ENCODE peak calls at places on chromosomes 12 and 14, in eight cellular contexts. One of them, this sample, is unnamed. For H3K4me1, the result is how much of the 10 kb centered on the place peaks cover.

GRCh38 chr12:82625523-82625922 is 61.2 kb upstream of the TMTC2 start:
- DNase-seq in esophagus squamous epithelium: no peak
- DNase-seq in thyroid gland: no peak
- DNase-seq in stomach: no peak
- DNase-seq in A549: no peak
- DNase-seq in testis: no peak
- DNase-seq in uterus: no peak
- DNase-seq in sigmoid colon: no peak
- DNase-seq in this sample: no peak

GRCh38 chr12:75378354-75378753 is 12.5 kb upstream of the GLIPR1L2 start:
- DNase-seq in stomach: no peak
- DNase-seq in A549: no peak
- DNase-seq in testis: no peak
- DNase-seq in sigmoid colon: no peak
- DNase-seq in uterus: no peak
- DNase-seq in esophagus squamous epithelium: no peak
- DNase-seq in thyroid gland: no peak
- DNase-seq in this sample: no peak

GRCh38 chr12:107684990-107685359 is 624 bp upstream of the PWP1 start:
- DNase-seq in testis: peak
- DNase-seq in sigmoid colon: no peak
- DNase-seq in uterus: no peak
- DNase-seq in esophagus squamous epithelium: no peak
- DNase-seq in thyroid gland: peak
- DNase-seq in stomach: no peak
- DNase-seq in A549: peak
- DNase-seq in this sample: no peak

GRCh38 chr12:56914724-56915123 is 19.5 kb downstream of the SDR9C7 start:
- DNase-seq in uterus: no peak
- DNase-seq in thyroid gland: no peak
- DNase-seq in esophagus squamous epithelium: no peak
- DNase-seq in testis: no peak
- DNase-seq in sigmoid colon: no peak
- DNase-seq in A549: no peak
- DNase-seq in stomach: no peak
- DNase-seq in this sample: no peak

GRCh38 chr12:52041695-52042123 is 9.5 kb upstream of the NR4A1 start:
- DNase-seq in esophagus squamous epithelium: no peak
- DNase-seq in testis: peak
- DNase-seq in A549: peak
- DNase-seq in stomach: peak
- DNase-seq in thyroid gland: peak
- DNase-seq in sigmoid colon: peak
- DNase-seq in uterus: no peak
- DNase-seq in this sample: no peak

GRCh38 chr12:39012870-39013269 is 107.5 kb upstream of the CPNE8 start:
- DNase-seq in stomach: no peak
- DNase-seq in sigmoid colon: no peak
- DNase-seq in uterus: no peak
- DNase-seq in esophagus squamous epithelium: no peak
- DNase-seq in A549: no peak
- DNase-seq in thyroid gland: no peak
- DNase-seq in testis: no peak
- DNase-seq in this sample: no peak

GRCh38 chr12:54033980-54034783 is 1.3 kb downstream of the HOXC5 start:
- DNase-seq in esophagus squamous epithelium: no peak
- DNase-seq in thyroid gland: no peak
- DNase-seq in sigmoid colon: no peak
- DNase-seq in testis: no peak
- DNase-seq in uterus: no peak
- DNase-seq in A549: no peak
- DNase-seq in stomach: no peak
- DNase-seq in this sample: no peak

GRCh38 chr14:45699451-45699850 is 446.4 kb upstream of the MIS18BP1 start:
- DNase-seq in A549: no peak
- DNase-seq in stomach: no peak
- DNase-seq in thyroid gland: no peak
- DNase-seq in sigmoid colon: no peak
- DNase-seq in testis: no peak
- DNase-seq in uterus: no peak
- DNase-seq in esophagus squamous epithelium: no peak
- DNase-seq in this sample: no peak

GRCh38 chr14:53542692-53543091 is 389.6 kb upstream of the DDHD1 start:
- DNase-seq in A549: peak
- DNase-seq in uterus: peak
- DNase-seq in thyroid gland: peak
- DNase-seq in stomach: no peak
- DNase-seq in testis: peak
- DNase-seq in sigmoid colon: no peak
- DNase-seq in esophagus squamous epithelium: no peak
- DNase-seq in this sample: no peak

GRCh38 chr12:24232531-24232930 is 283.1 kb upstream of the SOX5 start:
- DNase-seq in testis: no peak
- DNase-seq in stomach: no peak
- DNase-seq in thyroid gland: no peak
- DNase-seq in esophagus squamous epithelium: no peak
- DNase-seq in A549: no peak
- DNase-seq in sigmoid colon: no peak
- DNase-seq in uterus: no peak
- DNase-seq in this sample: no peak

GRCh38 chr14:21724115-21724973 is 50.7 kb upstream of the OR4E1 start:
- DNase-seq in A549: no peak
- DNase-seq in testis: no peak
- DNase-seq in uterus: no peak
- DNase-seq in sigmoid colon: no peak
- DNase-seq in thyroid gland: no peak
- DNase-seq in stomach: no peak
- DNase-seq in esophagus squamous epithelium: no peak
- DNase-seq in this sample: no peak

GRCh38 chr14:104383088-104383805 is 196.3 kb upstream of the C14orf180 start:
- DNase-seq in stomach: no peak
- DNase-seq in uterus: no peak
- DNase-seq in esophagus squamous epithelium: no peak
- DNase-seq in thyroid gland: no peak
- DNase-seq in testis: no peak
- DNase-seq in sigmoid colon: peak
- DNase-seq in A549: no peak
- DNase-seq in this sample: no peak

GRCh38 chr14:26856832-26857508 is 259.1 kb upstream of the NOVA1 start:
- DNase-seq in stomach: no peak
- DNase-seq in thyroid gland: no peak
- DNase-seq in testis: no peak
- DNase-seq in A549: no peak
- DNase-seq in esophagus squamous epithelium: no peak
- DNase-seq in sigmoid colon: no peak
- DNase-seq in uterus: no peak
- DNase-seq in this sample: no peak

GRCh38 chr12:132429122-132429931 is 60.6 kb upstream of the FBRSL1 start:
- DNase-seq in esophagus squamous epithelium: no peak
- DNase-seq in uterus: no peak
- DNase-seq in testis: no peak
- DNase-seq in sigmoid colon: no peak
- DNase-seq in stomach: peak
- DNase-seq in thyroid gland: peak
- DNase-seq in A549: no peak
- DNase-seq in this sample: no peak

GRCh38 chr14:39974036-39974435 is 541.8 kb upstream of the FBXO33 start:
- DNase-seq in A549: no peak
- DNase-seq in esophagus squamous epithelium: no peak
- DNase-seq in stomach: no peak
- DNase-seq in sigmoid colon: no peak
- DNase-seq in testis: no peak
- DNase-seq in thyroid gland: no peak
- DNase-seq in uterus: no peak
- DNase-seq in this sample: no peak

GRCh38 chr12:54277823-54278276 is 2.1 kb downstream of the CBX5 start:
- DNase-seq in testis: no peak
- DNase-seq in sigmoid colon: no peak
- DNase-seq in uterus: no peak
- DNase-seq in esophagus squamous epithelium: no peak
- DNase-seq in stomach: no peak
- DNase-seq in thyroid gland: no peak
- DNase-seq in A549: no peak
- DNase-seq in this sample: no peak

GRCh38 chr12:124474709-124475108 is 92.7 kb downstream of the NCOR2 start:
- DNase-seq in sigmoid colon: peak
- DNase-seq in thyroid gland: no peak
- DNase-seq in testis: peak
- DNase-seq in A549: no peak
- DNase-seq in uterus: no peak
- DNase-seq in esophagus squamous epithelium: no peak
- DNase-seq in stomach: no peak
- DNase-seq in this sample: no peak

GRCh38 chr14:104135121-104135903 is 3.1 kb upstream of the KIF26A start:
- DNase-seq in thyroid gland: peak
- DNase-seq in A549: peak
- DNase-seq in testis: no peak
- DNase-seq in stomach: no peak
- DNase-seq in sigmoid colon: no peak
- DNase-seq in esophagus squamous epithelium: no peak
- DNase-seq in uterus: no peak
- DNase-seq in this sample: no peak

GRCh38 chr14:77541905-77542304 is 43.3 kb upstream of the ISM2 start:
- DNase-seq in thyroid gland: no peak
- DNase-seq in esophagus squamous epithelium: no peak
- DNase-seq in testis: no peak
- DNase-seq in sigmoid colon: no peak
- DNase-seq in A549: no peak
- DNase-seq in stomach: no peak
- DNase-seq in uterus: no peak
- DNase-seq in this sample: no peak

GRCh38 chr12:109721276-109721675 is 7.7 kb downstream of the FAM222A start:
- DNase-seq in stomach: peak
- DNase-seq in testis: peak
- DNase-seq in A549: no peak
- DNase-seq in esophagus squamous epithelium: no peak
- DNase-seq in thyroid gland: no peak
- DNase-seq in uterus: no peak
- DNase-seq in sigmoid colon: no peak
- DNase-seq in this sample: no peak

GRCh38 chr12:120996133-120996746 is 17.9 kb downstream of the HNF1A start:
- DNase-seq in esophagus squamous epithelium: no peak
- DNase-seq in sigmoid colon: no peak
- DNase-seq in testis: no peak
- DNase-seq in A549: no peak
- DNase-seq in stomach: no peak
- DNase-seq in thyroid gland: no peak
- DNase-seq in uterus: no peak
- DNase-seq in this sample: no peak

GRCh38 chr14:55291480-55292081 is 20.4 kb downstream of the FBXO34 start:
- DNase-seq in stomach: no peak
- DNase-seq in testis: no peak
- DNase-seq in sigmoid colon: no peak
- DNase-seq in thyroid gland: no peak
- DNase-seq in uterus: no peak
- DNase-seq in esophagus squamous epithelium: no peak
- DNase-seq in A549: no peak
- DNase-seq in this sample: no peak

GRCh38 chr14:55285048-55285652 is 13.9 kb downstream of the FBXO34 start:
- DNase-seq in uterus: no peak
- DNase-seq in A549: no peak
- DNase-seq in sigmoid colon: no peak
- DNase-seq in testis: no peak
- DNase-seq in thyroid gland: peak
- DNase-seq in esophagus squamous epithelium: no peak
- DNase-seq in stomach: no peak
- DNase-seq in this sample: no peak

DNA sequence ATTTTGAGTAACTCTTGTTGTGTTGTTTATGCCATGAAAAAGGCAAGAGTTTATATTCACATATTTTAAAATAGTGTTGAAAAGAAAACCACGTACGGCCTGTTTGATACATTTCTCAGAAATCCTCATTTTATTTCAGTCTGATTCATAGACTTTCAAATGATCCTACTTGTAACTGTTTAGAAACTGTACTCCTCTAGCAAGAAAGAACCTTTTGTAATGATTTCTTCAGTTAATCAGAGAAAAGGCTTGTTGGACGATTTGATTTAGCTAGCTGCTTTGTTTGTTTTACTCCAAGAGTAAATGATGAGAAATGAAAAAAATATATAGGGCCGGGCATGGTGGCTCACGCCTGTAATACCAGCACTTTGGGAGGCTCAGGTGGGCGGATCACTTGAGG is 17.2 kb downstream of the FBXO34 start:
- DNase-seq in uterus: no peak
- DNase-seq in sigmoid colon: no peak
- DNase-seq in thyroid gland: no peak
- DNase-seq in stomach: no peak
- DNase-seq in A549: no peak
- DNase-seq in esophagus squamous epithelium: no peak
- DNase-seq in testis: no peak
- DNase-seq in this sample: no peak
- H3K27ac ChIP-seq in uterus: no peak
- H3K27ac ChIP-seq in sigmoid colon: no peak
- H3K27ac ChIP-seq in thyroid gland: peak
- H3K27ac ChIP-seq in stomach: no peak
- H3K27ac ChIP-seq in A549: no peak
- H3K27ac ChIP-seq in esophagus squamous epithelium: no peak
- H3K27ac ChIP-seq in testis: peak
- H3K27ac ChIP-seq in this sample: no peak

GRCh38 chr12:18340796-18341195 is 79.5 kb downstream of the PIK3C2G start:
- DNase-seq in stomach: no peak
- DNase-seq in testis: no peak
- DNase-seq in uterus: no peak
- DNase-seq in esophagus squamous epithelium: no peak
- DNase-seq in A549: no peak
- DNase-seq in sigmoid colon: no peak
- DNase-seq in thyroid gland: no peak
- DNase-seq in this sample: no peak
- H3K4me1 ChIP-seq in stomach: under half
- H3K4me1 ChIP-seq in testis: under half
- H3K4me1 ChIP-seq in uterus: under half
- H3K4me1 ChIP-seq in esophagus squamous epithelium: under half
- H3K4me1 ChIP-seq in A549: under half
- H3K4me1 ChIP-seq in sigmoid colon: under half
- H3K4me1 ChIP-seq in thyroid gland: under half
- H3K4me1 ChIP-seq in this sample: under half

DNA sequence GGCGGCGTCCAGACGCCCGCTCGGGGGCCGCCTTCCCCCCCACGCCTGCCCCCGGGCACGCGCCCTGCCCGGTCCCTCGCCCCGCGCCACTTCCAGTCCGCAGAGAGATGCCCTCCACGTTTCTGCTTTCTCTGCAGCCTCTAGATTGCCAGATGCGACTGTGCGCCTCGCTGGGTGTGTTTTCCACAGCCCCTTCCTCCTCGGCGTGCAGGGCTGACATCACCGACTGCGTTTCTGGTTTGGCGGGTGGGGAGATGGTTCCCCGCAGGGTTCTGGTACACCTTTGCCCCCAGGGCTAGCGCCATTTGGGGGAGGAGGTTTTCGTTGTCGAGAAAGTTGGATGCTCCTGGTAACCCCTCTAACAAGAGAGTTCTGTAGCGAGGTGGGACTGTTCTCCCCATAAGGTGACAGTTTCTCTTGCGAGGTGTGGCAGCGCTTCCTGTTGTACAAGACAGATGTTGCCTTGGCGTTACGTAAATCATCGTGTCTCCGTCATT is 1.5 kb downstream of the CALM1 start:
- DNase-seq in sigmoid colon: peak
- DNase-seq in testis: peak
- DNase-seq in esophagus squamous epithelium: no peak
- DNase-seq in thyroid gland: peak
- DNase-seq in A549: peak
- DNase-seq in uterus: peak
- DNase-seq in stomach: peak
- DNase-seq in this sample: no peak
- TF ChIP-seq POLR2A in sigmoid colon: no peak
- TF ChIP-seq POLR2A in testis: no peak
- TF ChIP-seq POLR2A in esophagus squamous epithelium: no peak
- TF ChIP-seq POLR2A in thyroid gland: no peak
- TF ChIP-seq POLR2A in A549: no peak
- TF ChIP-seq POLR2A in uterus: no peak
- TF ChIP-seq POLR2A in stomach: no peak
- TF ChIP-seq POLR2A in this sample: no peak

GRCh38 chr12:69062838-69063237 is 129.9 kb upstream of the CPM start:
- DNase-seq in sigmoid colon: no peak
- DNase-seq in testis: no peak
- DNase-seq in stomach: no peak
- DNase-seq in uterus: no peak
- DNase-seq in A549: no peak
- DNase-seq in esophagus squamous epithelium: no peak
- DNase-seq in thyroid gland: no peak
- DNase-seq in this sample: no peak
- H3K27ac ChIP-seq in sigmoid colon: no peak
- H3K27ac ChIP-seq in testis: no peak
- H3K27ac ChIP-seq in stomach: no peak
- H3K27ac ChIP-seq in uterus: no peak
- H3K27ac ChIP-seq in A549: peak
- H3K27ac ChIP-seq in esophagus squamous epithelium: peak
- H3K27ac ChIP-seq in thyroid gland: no peak
- H3K27ac ChIP-seq in this sample: no peak

This sample was measured in prostate gland.